ENCODE peak calls at places on chromosome 14, in seven cellular contexts. K is psoas muscle, W is gastrocnemius medialis, C is stomach, A is fibroblast of lung, F is AG04450, E is mammary epithelial cell. R is an unnamed sample.

GRCh38 chr14:51328942-51329350 is 88.9 kb downstream of the TMX1 start:
- DNase-seq in K (no peak), W (no peak), C (no peak), A (peak), F (no peak), E (peak), R (peak)

GRCh38 chr14:29558516-29558915 is 369.1 kb downstream of the PRKD1 start:
- DNase-seq in K (no peak), W (no peak), C (no peak), A (peak), F (peak), E (no peak), R (peak)

GRCh38 chr14:27528328-27528727 is 930.5 kb upstream of the NOVA1 start:
- DNase-seq in K (no peak), W (no peak), C (no peak), A (peak), F (no peak), E (no peak), R (peak)

GRCh38 chr14:38047518-38047917 is 160.2 kb upstream of the SSTR1 start:
- DNase-seq in K (no peak), W (no peak), C (peak), A (no peak), F (no peak), E (no peak), R (no peak)

GRCh38 chr14:105856676-105857222 is 330.4 kb downstream of the TMEM121 start:
- DNase-seq in K (no peak), W (no peak), C (no peak), A (no peak), F (no peak), E (no peak), R (no peak)

GRCh38 chr14:96104469-96105057 is 65.4 kb downstream of the C14orf132 start:
- DNase-seq in K (peak), W (peak), C (peak), A (peak), F (peak), E (peak), R (peak)

GRCh38 chr14:44640416-44640815 is 133.3 kb upstream of the FSCB start:
- DNase-seq in K (no peak), W (no peak), C (no peak), A (no peak), F (no peak), E (no peak), R (no peak)

GRCh38 chr14:30656190-30656632 is 34.1 kb downstream of the SCFD1 start:
- DNase-seq in K (no peak), W (no peak), C (no peak), A (peak), F (no peak), E (peak), R (peak)

GRCh38 chr14:105477659-105478623 is 3.3 kb downstream of the CRIP2 start:
- DNase-seq in K (no peak), W (no peak), C (no peak), A (no peak), F (no peak), E (no peak), R (no peak)

GRCh38 chr14:39368261-39368959 is 63.8 kb downstream of the FBXO33 start:
- DNase-seq in K (peak), W (peak), C (peak), A (peak), F (peak), E (peak), R (peak)

GRCh38 chr14:92568621-92569479 is 55.3 kb downstream of the RIN3 start:
- DNase-seq in K (peak), W (no peak), C (no peak), A (no peak), F (no peak), E (no peak), R (no peak)

GRCh38 chr14:93347850-93348249 is 868 bp downstream of the COX8C start:
- DNase-seq in K (no peak), W (no peak), C (no peak), A (no peak), F (no peak), E (no peak), R (no peak)

GRCh38 chr14:94312481-94313246 is 10.5 kb downstream of the SERPINA6 start:
- DNase-seq in K (no peak), W (no peak), C (no peak), A (no peak), F (no peak), E (peak), R (no peak)

GRCh38 chr14:97319691-97320090 is 522.5 kb downstream of the VRK1 start:
- DNase-seq in K (no peak), W (no peak), C (no peak), A (no peak), F (no peak), E (no peak), R (no peak)

GRCh38 chr14:84250863-84251262 is 1279.1 kb upstream of the FLRT2 start:
- DNase-seq in K (no peak), W (no peak), C (no peak), A (no peak), F (no peak), E (no peak), R (no peak)

GRCh38 chr14:105494606-105494929 is 3.5 kb downstream of the TEDC1 start:
- DNase-seq in K (peak), W (no peak), C (no peak), A (no peak), F (no peak), E (no peak), R (no peak)

GRCh38 chr14:105439710-105440553 is 20.3 kb downstream of the MTA1 start:
- DNase-seq in K (peak), W (no peak), C (no peak), A (no peak), F (no peak), E (peak), R (peak)

GRCh38 chr14:99320105-99320572 is 48.1 kb upstream of the BCL11B start:
- DNase-seq in K (no peak), W (no peak), C (peak), A (peak), F (no peak), E (peak), R (peak)

GRCh38 chr14:70904376-70904775 is 2.9 kb upstream of the PCNX1 start:
- DNase-seq in K (no peak), W (no peak), C (no peak), A (no peak), F (no peak), E (no peak), R (no peak)

GRCh38 chr14:101315802-101316296 is 245.4 kb upstream of the DIO3 start:
- DNase-seq in K (no peak), W (no peak), C (no peak), A (no peak), F (no peak), E (peak), R (no peak)

GRCh38 chr14:91317381-91318313 is 73.1 kb upstream of the GPR68 start:
- DNase-seq in K (peak), W (no peak), C (peak), A (peak), F (no peak), E (peak), R (peak)

GRCh38 chr14:54364555-54365415 is 32.0 kb upstream of the CDKN3 start:
- DNase-seq in K (peak), W (no peak), C (no peak), A (peak), F (no peak), E (peak), R (peak)

GRCh38 chr14:41604793-41605534 is 1.7 kb upstream of the LRFN5 start:
- DNase-seq in K (peak), W (no peak), C (no peak), A (peak), F (peak), E (no peak), R (peak)

GRCh38 chr14:39773387-39773786 is 341.2 kb upstream of the FBXO33 start:
- DNase-seq in K (no peak), W (no peak), C (no peak), A (peak), F (no peak), E (no peak), R (no peak)

GRCh38 chr14:71918955-71919354 is 13.3 kb upstream of the RGS6 start:
- DNase-seq in K (no peak), W (no peak), C (no peak), A (no peak), F (no peak), E (no peak), R (no peak)

GRCh38 chr14:20179218-20179617 is 11.5 kb upstream of the OR11G2 start:
- DNase-seq in K (no peak), W (no peak), C (no peak), A (no peak), F (no peak), E (no peak), R (no peak)

GRCh38 chr14:104345316-104346111 is 207.1 kb downstream of the KIF26A start:
- DNase-seq in K (no peak), W (no peak), C (peak), A (no peak), F (no peak), E (no peak), R (no peak)

GRCh38 chr14:88272390-88273019 is 50.6 kb downstream of the KCNK10 start:
- DNase-seq in K (no peak), W (no peak), C (no peak), A (no peak), F (no peak), E (peak), R (no peak)

GRCh38 chr14:39592390-39592789 is 160.2 kb upstream of the FBXO33 start:
- DNase-seq in K (no peak), W (no peak), C (no peak), A (no peak), F (no peak), E (no peak), R (no peak)

GRCh38 chr14:95885278-95885677 is 8.6 kb downstream of the TUNAR start:
- DNase-seq in K (no peak), W (no peak), C (no peak), A (no peak), F (no peak), E (no peak), R (no peak)

GRCh38 chr14:90986510-90986909 is 73.9 kb downstream of the RPS6KA5 start:
- DNase-seq in K (no peak), W (no peak), C (no peak), A (no peak), F (no peak), E (peak), R (no peak)

GRCh38 chr14:32564591-32564990 is 235.5 kb downstream of the AKAP6 start:
- DNase-seq in K (no peak), W (no peak), C (no peak), A (peak), F (no peak), E (no peak), R (peak)

GRCh38 chr14:97380539-97380941 is 583.4 kb downstream of the VRK1 start:
- DNase-seq in K (no peak), W (no peak), C (no peak), A (no peak), F (no peak), E (no peak), R (no peak)

GRCh38 chr14:101707285-101707842 is 54.1 kb upstream of the PPP2R5C start:
- DNase-seq in K (no peak), W (peak), C (no peak), A (peak), F (peak), E (peak), R (peak)

DNA sequence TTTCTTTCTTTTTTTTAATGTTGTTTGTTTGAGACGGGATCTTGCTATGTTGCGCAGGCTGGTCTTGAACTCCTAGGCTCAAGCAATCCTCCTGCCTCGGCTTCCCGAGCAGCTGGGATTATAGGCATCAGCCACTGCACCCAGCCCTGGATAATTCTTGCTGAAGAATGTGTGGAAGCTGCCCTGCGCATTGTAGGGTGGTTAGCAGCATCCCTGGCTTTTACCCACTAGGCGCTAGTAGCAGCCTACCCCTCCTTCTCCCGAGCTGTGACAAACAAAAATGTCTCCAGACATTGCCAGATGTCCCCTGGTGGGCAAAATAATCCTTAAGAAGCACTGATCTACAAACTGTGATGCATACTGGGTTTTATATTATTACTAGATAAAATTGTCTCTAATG is 6.6 kb downstream of the DCAF4 start:
- DNase-seq in K (no peak), W (no peak), C (no peak), A (no peak), F (no peak), E (no peak), R (no peak)
- H3K4me3 ChIP-seq in K (no peak), W (no peak), C (no peak), A (no peak), F (no peak), E (no peak), R (no peak)

DNA sequence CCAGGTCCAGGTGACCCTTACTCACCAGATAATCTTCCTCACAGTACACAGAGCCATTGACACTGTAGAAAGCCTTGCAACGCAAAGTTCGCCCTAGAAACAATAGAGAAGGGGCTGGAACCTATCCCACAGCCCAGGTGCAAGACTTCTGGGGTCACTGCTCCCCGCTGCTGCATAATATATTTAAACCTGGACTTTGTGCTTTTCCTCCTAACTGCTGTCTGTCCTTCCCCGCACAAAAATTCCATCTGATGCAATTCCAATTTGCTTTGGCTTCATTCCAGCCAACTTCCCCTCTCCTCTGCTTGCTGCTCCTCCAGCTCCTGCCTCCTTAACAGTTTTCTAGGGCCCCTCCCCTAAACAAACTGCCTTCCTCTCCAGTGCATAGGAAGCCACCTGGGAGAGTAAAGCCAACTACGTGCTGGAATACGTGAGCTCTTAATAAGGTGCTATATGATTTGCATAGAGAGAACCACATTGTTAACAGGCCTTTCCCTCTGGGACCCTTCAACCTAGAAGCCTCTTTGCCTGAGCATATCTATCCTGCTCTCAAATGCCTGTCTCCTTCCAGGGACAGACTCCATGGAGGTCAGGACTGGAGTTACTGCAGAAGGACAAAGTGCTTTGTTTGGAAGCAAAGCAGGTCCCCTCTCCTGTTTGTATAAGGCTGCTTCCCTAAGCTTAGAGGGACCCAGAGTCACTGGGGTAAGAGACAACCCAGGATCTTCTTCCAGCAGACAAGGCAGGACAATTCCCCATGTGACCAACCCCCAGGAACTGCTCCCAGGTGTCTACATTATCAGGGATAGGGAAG is 5.5 kb downstream of the AJUBA start:
- DNase-seq in K (no peak), W (no peak), C (peak), A (peak), F (no peak), E (peak), R (peak)
- H3K27ac ChIP-seq in K (no peak), W (no peak), C (peak), A (peak), F (peak), E (peak), R (peak)

GRCh38 chr14:22469541-22470303 is 119.3 kb downstream of the DAD1 start:
- DNase-seq in K (no peak), W (no peak), C (no peak), A (no peak), F (no peak), E (no peak), R (peak)
- H3K4me3 ChIP-seq in K (no peak), W (no peak), C (peak), A (no peak), F (no peak), E (no peak), R (no peak)

DNA sequence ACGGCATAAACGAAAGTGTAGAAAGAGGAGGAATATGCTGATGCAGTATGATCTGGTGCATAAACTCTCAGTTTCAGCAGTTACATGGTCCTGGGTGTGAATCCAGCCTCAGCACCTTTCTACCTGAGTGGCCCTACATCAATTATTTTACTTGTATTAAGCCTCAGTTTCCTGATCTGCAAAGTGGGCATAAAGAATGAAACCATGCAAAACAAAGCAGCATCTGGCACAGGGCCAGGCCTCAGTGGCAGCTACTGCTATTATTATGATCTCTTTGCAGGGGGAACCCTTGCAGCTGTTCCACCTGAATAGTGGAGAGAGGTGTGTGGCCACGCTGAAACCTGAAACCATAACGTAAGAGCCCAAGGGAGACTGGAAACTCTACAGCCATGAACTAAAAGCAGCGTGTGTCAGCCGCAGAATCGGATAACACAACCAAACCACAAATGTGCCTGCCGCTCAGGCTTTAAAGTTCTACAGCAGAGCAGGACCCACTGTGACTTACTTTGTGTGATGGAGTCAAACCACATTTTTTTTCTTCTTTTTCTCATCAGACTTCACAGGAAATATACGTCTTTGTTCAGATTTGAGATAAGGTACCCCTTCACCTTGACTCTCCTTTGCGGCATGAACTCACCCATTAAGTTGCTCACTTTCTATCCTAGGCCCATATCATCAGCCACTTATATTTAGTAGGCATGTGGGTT is 29.2 kb upstream of the FOS start:
- DNase-seq in K (peak), W (peak), C (peak), A (peak), F (no peak), E (no peak), R (no peak)
- H3K27ac ChIP-seq in K (peak), W (peak), C (no peak), A (no peak), F (no peak), E (no peak), R (no peak)

GRCh38 chr14:69713127-69713800 is 53.7 kb upstream of the SRSF5 start:
- DNase-seq in K (peak), W (no peak), C (peak), A (no peak), F (no peak), E (peak), R (no peak)
- H3K4me3 ChIP-seq in K (no peak), W (no peak), C (no peak), A (no peak), F (no peak), E (no peak), R (no peak)